ENCODE peak calls at places on chromosome 18, in eight cellular contexts. I, T, O, F, Z, K, M and C are unnamed samples.
A peak's percentile ranks its signal among the peaks of the same experiment; 100 is the strongest.

GRCh38 chr18:58242435-58242834 is 198.4 kb downstream of the NEDD4L start:
- DNase-seq in I (no peak), T (no peak), O (no peak), F (no peak), Z (no peak), K (no peak), M (no peak), C (no peak)

GRCh38 chr18:48800877-48801727 is 149.7 kb downstream of the SMAD7 start:
- DNase-seq in I (no peak), T (no peak), O (peak; percentile 44), F (no peak), Z (no peak), K (no peak), M (no peak), C (peak; percentile 87)

GRCh38 chr18:69898241-69898861 is 49.3 kb downstream of the CD226 start:
- DNase-seq in I (no peak), T (no peak), O (no peak), F (no peak), Z (peak; percentile 18), K (no peak), M (no peak), C (no peak)

GRCh38 chr18:74375999-74376398 is 60.4 kb downstream of the C18orf63 start:
- DNase-seq in I (no peak), T (no peak), O (no peak), F (no peak), Z (no peak), K (no peak), M (no peak), C (no peak)

GRCh38 chr18:42296192-42296591 is 341.2 kb downstream of the PIK3C3 start:
- DNase-seq in I (no peak), T (no peak), O (no peak), F (no peak), Z (no peak), K (no peak), M (no peak), C (no peak)

GRCh38 chr18:65906621-65907034 is 155.8 kb downstream of the CDH7 start:
- DNase-seq in I (peak; percentile 4), T (no peak), O (no peak), F (no peak), Z (no peak), K (no peak), M (no peak), C (no peak)

GRCh38 chr18:60452424-60452823 is 79.8 kb upstream of the MC4R start:
- DNase-seq in I (no peak), T (no peak), O (no peak), F (no peak), Z (no peak), K (no peak), M (no peak), C (no peak)

GRCh38 chr18:7273301-7273911 is 42.5 kb downstream of the LRRC30 start:
- DNase-seq in I (peak; percentile 15), T (peak; percentile 15), O (no peak), F (no peak), Z (no peak), K (no peak), M (no peak), C (no peak)

GRCh38 chr18:63132819-63133200 is 186.8 kb downstream of the BCL2 start:
- DNase-seq in I (no peak), T (no peak), O (no peak), F (no peak), Z (no peak), K (no peak), M (no peak), C (no peak)

GRCh38 chr18:14074187-14074586 is 58.0 kb downstream of the ZNF519 start:
- DNase-seq in I (peak; percentile 25), T (no peak), O (no peak), F (no peak), Z (no peak), K (no peak), M (no peak), C (no peak)

GRCh38 chr18:23870963-23871362 is 143.6 kb upstream of the TTC39C start:
- DNase-seq in I (no peak), T (no peak), O (no peak), F (no peak), Z (no peak), K (no peak), M (no peak), C (no peak)

GRCh38 chr18:69002233-69002632 is 204.4 kb downstream of the CCDC102B start:
- DNase-seq in I (peak; percentile 18), T (no peak), O (no peak), F (no peak), Z (peak; percentile 1), K (no peak), M (no peak), C (no peak)

GRCh38 chr18:13461936-13462335 is 243.4 kb downstream of the LDLRAD4 start:
- DNase-seq in I (no peak), T (no peak), O (no peak), F (no peak), Z (no peak), K (no peak), M (no peak), C (no peak)

GRCh38 chr18:39946623-39947061 is 2008.4 kb upstream of the PIK3C3 start:
- DNase-seq in I (no peak), T (no peak), O (no peak), F (no peak), Z (no peak), K (no peak), M (no peak), C (no peak)

GRCh38 chr18:25310045-25310444 is 41.9 kb downstream of the ZNF521 start:
- DNase-seq in I (peak; percentile 24), T (no peak), O (no peak), F (no peak), Z (no peak), K (no peak), M (no peak), C (no peak)

GRCh38 chr18:49784427-49785185 is 28.7 kb downstream of the ACAA2 start:
- DNase-seq in I (no peak), T (no peak), O (no peak), F (no peak), Z (no peak), K (no peak), M (no peak), C (no peak)

GRCh38 chr18:79384151-79384807 is 11.5 kb upstream of the NFATC1 start:
- DNase-seq in I (no peak), T (no peak), O (peak; percentile 24), F (no peak), Z (no peak), K (no peak), M (no peak), C (no peak)

GRCh38 chr18:41134426-41134825 is 820.6 kb upstream of the PIK3C3 start:
- DNase-seq in I (no peak), T (no peak), O (no peak), F (no peak), Z (no peak), K (no peak), M (no peak), C (no peak)

GRCh38 chr18:70420151-70420898 is 131.5 kb downstream of the SOCS6 start:
- DNase-seq in I (no peak), T (no peak), O (no peak), F (no peak), Z (peak; percentile 74), K (no peak), M (peak; percentile 71), C (no peak)

GRCh38 chr18:79552140-79552631 is 127.4 kb upstream of the CTDP1 start:
- DNase-seq in I (no peak), T (no peak), O (no peak), F (no peak), Z (no peak), K (no peak), M (no peak), C (no peak)

GRCh38 chr18:45384137-45384998 is 230.9 kb upstream of the SLC14A2 start:
- DNase-seq in I (peak; percentile 88), T (peak; percentile 40), O (peak; percentile 37), F (peak; percentile 24), Z (peak; percentile 27), K (peak; percentile 8), M (peak; percentile 10), C (peak; percentile 51)

GRCh38 chr18:76824136-76824676 is 1.8 kb downstream of the ZNF236 start:
- DNase-seq in I (no peak), T (no peak), O (no peak), F (no peak), Z (no peak), K (peak; percentile 4), M (no peak), C (no peak)

GRCh38 chr18:75209952-75210261 is 690 bp upstream of the TSHZ1 start:
- DNase-seq in I (peak; percentile 48), T (no peak), O (no peak), F (no peak), Z (no peak), K (no peak), M (no peak), C (no peak)

GRCh38 chr18:2627821-2628276 is 27.7 kb upstream of the SMCHD1 start:
- DNase-seq in I (no peak), T (no peak), O (no peak), F (no peak), Z (peak; percentile 15), K (no peak), M (no peak), C (no peak)

GRCh38 chr18:23036611-23037259 is 98.5 kb upstream of the CABLES1 start:
- DNase-seq in I (no peak), T (no peak), O (no peak), F (no peak), Z (no peak), K (no peak), M (no peak), C (no peak)

GRCh38 chr18:45836242-45837215 is 11.1 kb downstream of the SIGLEC15 start:
- DNase-seq in I (peak; percentile 33), T (no peak), O (no peak), F (no peak), Z (no peak), K (no peak), M (no peak), C (no peak)

GRCh38 chr18:58005036-58005435 is 39.0 kb upstream of the NEDD4L start:
- DNase-seq in I (no peak), T (no peak), O (no peak), F (no peak), Z (no peak), K (no peak), M (no peak), C (no peak)

GRCh38 chr18:38262666-38263065 is 697.1 kb upstream of the CELF4 start:
- DNase-seq in I (no peak), T (no peak), O (no peak), F (no peak), Z (no peak), K (no peak), M (no peak), C (no peak)

GRCh38 chr18:29174891-29175290 is 998.0 kb upstream of the CDH2 start:
- DNase-seq in I (no peak), T (peak; percentile 38), O (no peak), F (no peak), Z (no peak), K (no peak), M (no peak), C (no peak)

GRCh38 chr18:49072524-49072934 is 121.8 kb upstream of the SMAD7 start:
- DNase-seq in I (no peak), T (no peak), O (no peak), F (no peak), Z (peak; percentile 77), K (no peak), M (no peak), C (no peak)

GRCh38 chr18:77658309-77658681 is 408.6 kb downstream of the GALR1 start:
- DNase-seq in I (no peak), T (no peak), O (no peak), F (no peak), Z (no peak), K (no peak), M (no peak), C (no peak)

GRCh38 chr18:1676387-1676786 is 771.7 kb downstream of the ADCYAP1 start:
- DNase-seq in I (no peak), T (no peak), O (no peak), F (no peak), Z (no peak), K (no peak), M (no peak), C (no peak)

GRCh38 chr18:55124078-55124477 is 164.8 kb upstream of the CCDC68 start:
- DNase-seq in I (no peak), T (no peak), O (no peak), F (no peak), Z (no peak), K (no peak), M (no peak), C (no peak)

GRCh38 chr18:44599409-44599808 is 81.3 kb upstream of the SETBP1 start:
- DNase-seq in I (no peak), T (peak; percentile 53), O (no peak), F (no peak), Z (no peak), K (peak; percentile 65), M (no peak), C (no peak)